ENCODE peak calls at places on chromosomes 3 and 15, in eight cellular contexts. One of them, this sample, is unnamed.

GRCh38 chr3:11379238-11379823 is 107.1 kb downstream of the ATG7 start:
- DNase-seq in keratinocyte: no peak
- DNase-seq in mesenchymal stem cell: peak
- DNase-seq in HepG2: peak
- DNase-seq in neuronal stem cell: peak
- DNase-seq in GM23248: peak
- DNase-seq in IMR-90: peak
- DNase-seq in H9: no peak
- DNase-seq in this sample: peak

GRCh38 chr15:53246996-53247395 is 456.9 kb upstream of the ONECUT1 start:
- DNase-seq in HepG2: no peak
- DNase-seq in GM23248: no peak
- DNase-seq in IMR-90: no peak
- DNase-seq in H9: no peak
- DNase-seq in neuronal stem cell: no peak
- DNase-seq in keratinocyte: no peak
- DNase-seq in mesenchymal stem cell: no peak
- DNase-seq in this sample: peak

GRCh38 chr3:129577925-129578742 is 28.3 kb downstream of the PLXND1 start:
- DNase-seq in HepG2: no peak
- DNase-seq in IMR-90: no peak
- DNase-seq in GM23248: no peak
- DNase-seq in keratinocyte: no peak
- DNase-seq in mesenchymal stem cell: no peak
- DNase-seq in neuronal stem cell: no peak
- DNase-seq in H9: no peak
- DNase-seq in this sample: no peak

GRCh38 chr3:85342915-85343314 is 384.1 kb downstream of the CADM2 start:
- DNase-seq in mesenchymal stem cell: no peak
- DNase-seq in IMR-90: no peak
- DNase-seq in GM23248: no peak
- DNase-seq in neuronal stem cell: peak
- DNase-seq in HepG2: peak
- DNase-seq in keratinocyte: no peak
- DNase-seq in H9: no peak
- DNase-seq in this sample: no peak

GRCh38 chr3:192188218-192188835 is 539.0 kb downstream of the FGF12 start:
- DNase-seq in H9: peak
- DNase-seq in HepG2: peak
- DNase-seq in mesenchymal stem cell: peak
- DNase-seq in IMR-90: peak
- DNase-seq in GM23248: peak
- DNase-seq in neuronal stem cell: peak
- DNase-seq in keratinocyte: no peak
- DNase-seq in this sample: peak

GRCh38 chr3:39052613-39053012 is 797 bp downstream of the WDR48 start:
- DNase-seq in neuronal stem cell: no peak
- DNase-seq in HepG2: no peak
- DNase-seq in H9: no peak
- DNase-seq in mesenchymal stem cell: no peak
- DNase-seq in GM23248: peak
- DNase-seq in keratinocyte: no peak
- DNase-seq in IMR-90: no peak
- DNase-seq in this sample: no peak

GRCh38 chr3:12180218-12180617 is 21.5 kb upstream of the TIMP4 start:
- DNase-seq in keratinocyte: no peak
- DNase-seq in mesenchymal stem cell: peak
- DNase-seq in IMR-90: peak
- DNase-seq in GM23248: peak
- DNase-seq in H9: no peak
- DNase-seq in HepG2: no peak
- DNase-seq in neuronal stem cell: no peak
- DNase-seq in this sample: peak

GRCh38 chr3:115550285-115550741 is 73.0 kb upstream of the GAP43 start:
- DNase-seq in neuronal stem cell: no peak
- DNase-seq in HepG2: peak
- DNase-seq in H9: no peak
- DNase-seq in GM23248: peak
- DNase-seq in keratinocyte: no peak
- DNase-seq in mesenchymal stem cell: peak
- DNase-seq in IMR-90: no peak
- DNase-seq in this sample: peak

GRCh38 chr3:123353227-123353851 is 95.6 kb downstream of the ADCY5 start:
- DNase-seq in GM23248: no peak
- DNase-seq in neuronal stem cell: no peak
- DNase-seq in H9: no peak
- DNase-seq in mesenchymal stem cell: no peak
- DNase-seq in IMR-90: no peak
- DNase-seq in HepG2: no peak
- DNase-seq in keratinocyte: no peak
- DNase-seq in this sample: no peak

GRCh38 chr3:157097198-157097597 is 62.7 kb downstream of the CCNL1 start:
- DNase-seq in keratinocyte: no peak
- DNase-seq in HepG2: no peak
- DNase-seq in mesenchymal stem cell: no peak
- DNase-seq in neuronal stem cell: no peak
- DNase-seq in H9: no peak
- DNase-seq in GM23248: no peak
- DNase-seq in IMR-90: no peak
- DNase-seq in this sample: no peak

GRCh38 chr15:35980719-35981118 is 434.8 kb upstream of the DPH6 start:
- DNase-seq in H9: no peak
- DNase-seq in keratinocyte: no peak
- DNase-seq in IMR-90: peak
- DNase-seq in GM23248: peak
- DNase-seq in HepG2: no peak
- DNase-seq in neuronal stem cell: no peak
- DNase-seq in mesenchymal stem cell: peak
- DNase-seq in this sample: peak

GRCh38 chr3:39186692-39187151 is 5.7 kb downstream of the XIRP1 start:
- DNase-seq in mesenchymal stem cell: no peak
- DNase-seq in HepG2: no peak
- DNase-seq in H9: no peak
- DNase-seq in neuronal stem cell: no peak
- DNase-seq in IMR-90: no peak
- DNase-seq in keratinocyte: no peak
- DNase-seq in GM23248: no peak
- DNase-seq in this sample: no peak

GRCh38 chr3:134362670-134363380 is 11.4 kb downstream of the AMOTL2 start:
- DNase-seq in HepG2: no peak
- DNase-seq in keratinocyte: no peak
- DNase-seq in H9: no peak
- DNase-seq in IMR-90: no peak
- DNase-seq in GM23248: peak
- DNase-seq in neuronal stem cell: no peak
- DNase-seq in mesenchymal stem cell: no peak
- DNase-seq in this sample: no peak

GRCh38 chr3:167289435-167289834 is 90.7 kb downstream of the ZBBX start:
- DNase-seq in IMR-90: no peak
- DNase-seq in HepG2: no peak
- DNase-seq in mesenchymal stem cell: no peak
- DNase-seq in H9: no peak
- DNase-seq in neuronal stem cell: no peak
- DNase-seq in keratinocyte: no peak
- DNase-seq in GM23248: no peak
- DNase-seq in this sample: no peak

GRCh38 chr3:134468519-134468918 is 17.3 kb downstream of the ANAPC13 start:
- DNase-seq in HepG2: no peak
- DNase-seq in mesenchymal stem cell: no peak
- DNase-seq in H9: no peak
- DNase-seq in GM23248: no peak
- DNase-seq in IMR-90: no peak
- DNase-seq in neuronal stem cell: no peak
- DNase-seq in keratinocyte: no peak
- DNase-seq in this sample: no peak

GRCh38 chr15:77037475-77038209 is 33.3 kb downstream of the TSPAN3 start:
- DNase-seq in H9: no peak
- DNase-seq in GM23248: no peak
- DNase-seq in keratinocyte: no peak
- DNase-seq in IMR-90: no peak
- DNase-seq in HepG2: no peak
- DNase-seq in mesenchymal stem cell: no peak
- DNase-seq in neuronal stem cell: no peak
- DNase-seq in this sample: no peak

GRCh38 chr3:13770390-13771169 is 109.3 kb downstream of the WNT7A start:
- DNase-seq in IMR-90: no peak
- DNase-seq in mesenchymal stem cell: no peak
- DNase-seq in keratinocyte: no peak
- DNase-seq in HepG2: no peak
- DNase-seq in GM23248: no peak
- DNase-seq in neuronal stem cell: no peak
- DNase-seq in H9: peak
- DNase-seq in this sample: no peak

GRCh38 chr3:43346990-43347749 is 60.8 kb downstream of the SNRK start:
- DNase-seq in GM23248: no peak
- DNase-seq in IMR-90: peak
- DNase-seq in mesenchymal stem cell: peak
- DNase-seq in HepG2: no peak
- DNase-seq in keratinocyte: no peak
- DNase-seq in neuronal stem cell: no peak
- DNase-seq in H9: no peak
- DNase-seq in this sample: peak

GRCh38 chr3:64238971-64239667 is 13.9 kb upstream of the PRICKLE2 start:
- DNase-seq in neuronal stem cell: peak
- DNase-seq in HepG2: peak
- DNase-seq in keratinocyte: peak
- DNase-seq in IMR-90: peak
- DNase-seq in H9: peak
- DNase-seq in mesenchymal stem cell: peak
- DNase-seq in GM23248: peak
- DNase-seq in this sample: peak

DNA sequence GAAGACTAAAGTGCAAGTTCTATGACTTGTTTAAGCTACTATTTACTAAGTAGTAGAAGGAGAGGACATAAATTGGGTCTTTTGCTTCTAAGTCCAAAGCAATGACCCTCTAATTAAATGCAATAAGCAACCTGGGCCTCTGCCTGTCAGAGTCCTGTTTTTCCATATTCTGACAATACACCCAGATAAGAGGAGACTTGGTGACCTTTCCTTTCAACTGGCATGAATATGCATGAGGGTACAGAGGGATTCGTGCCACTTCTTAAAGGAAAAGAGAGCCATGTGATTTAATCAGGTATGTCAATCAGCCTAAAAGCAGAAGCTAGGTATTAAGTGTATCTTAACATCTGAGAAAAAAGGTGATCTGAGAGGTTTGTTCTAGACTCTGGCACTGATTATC is 50.7 kb upstream of the FGF7 start:
- DNase-seq in GM23248: no peak
- DNase-seq in HepG2: no peak
- DNase-seq in neuronal stem cell: no peak
- DNase-seq in keratinocyte: no peak
- DNase-seq in IMR-90: no peak
- DNase-seq in H9: no peak
- DNase-seq in mesenchymal stem cell: no peak
- DNase-seq in this sample: no peak
- H3K4me2 ChIP-seq in GM23248: no peak
- H3K4me2 ChIP-seq in HepG2: no peak
- H3K4me2 ChIP-seq in neuronal stem cell: no peak
- H3K4me2 ChIP-seq in keratinocyte: no peak
- H3K4me2 ChIP-seq in IMR-90: no peak
- H3K4me2 ChIP-seq in H9: no peak
- H3K4me2 ChIP-seq in mesenchymal stem cell: no peak
- H3K4me2 ChIP-seq in this sample: no peak

GRCh38 chr15:47505712-47506542 is 211.4 kb upstream of the SEMA6D start:
- DNase-seq in H9: no peak
- DNase-seq in mesenchymal stem cell: no peak
- DNase-seq in neuronal stem cell: no peak
- DNase-seq in GM23248: peak
- DNase-seq in IMR-90: peak
- DNase-seq in keratinocyte: no peak
- DNase-seq in HepG2: no peak
- DNase-seq in this sample: no peak
- H3K9ac ChIP-seq in H9: no peak
- H3K9ac ChIP-seq in mesenchymal stem cell: no peak
- H3K9ac ChIP-seq in neuronal stem cell: no peak
- H3K9ac ChIP-seq in GM23248: no peak
- H3K9ac ChIP-seq in IMR-90: no peak
- H3K9ac ChIP-seq in keratinocyte: no peak
- H3K9ac ChIP-seq in HepG2: no peak
- H3K9ac ChIP-seq in this sample: no peak

GRCh38 chr3:119557874-119558264 is 1.5 kb downstream of the CD80 start:
- DNase-seq in neuronal stem cell: no peak
- DNase-seq in GM23248: no peak
- DNase-seq in IMR-90: no peak
- DNase-seq in H9: no peak
- DNase-seq in keratinocyte: no peak
- DNase-seq in HepG2: no peak
- DNase-seq in mesenchymal stem cell: no peak
- DNase-seq in this sample: no peak

GRCh38 chr3:119555309-119555735 is 4.1 kb downstream of the CD80 start:
- DNase-seq in neuronal stem cell: no peak
- DNase-seq in H9: no peak
- DNase-seq in IMR-90: no peak
- DNase-seq in mesenchymal stem cell: no peak
- DNase-seq in keratinocyte: no peak
- DNase-seq in GM23248: no peak
- DNase-seq in HepG2: no peak
- DNase-seq in this sample: no peak

GRCh38 chr3:119557192-119557873 is 2.1 kb downstream of the CD80 start:
- DNase-seq in H9: no peak
- DNase-seq in GM23248: no peak
- DNase-seq in mesenchymal stem cell: no peak
- DNase-seq in keratinocyte: no peak
- DNase-seq in neuronal stem cell: no peak
- DNase-seq in IMR-90: no peak
- DNase-seq in HepG2: no peak
- DNase-seq in this sample: no peak

GRCh38 chr3:119558528-119559339 is 680 bp downstream of the CD80 start:
- DNase-seq in H9: no peak
- DNase-seq in GM23248: no peak
- DNase-seq in IMR-90: no peak
- DNase-seq in mesenchymal stem cell: no peak
- DNase-seq in keratinocyte: no peak
- DNase-seq in neuronal stem cell: no peak
- DNase-seq in HepG2: no peak
- DNase-seq in this sample: no peak

GRCh38 chr3:119555929-119556328 is 3.5 kb downstream of the CD80 start:
- DNase-seq in mesenchymal stem cell: no peak
- DNase-seq in HepG2: no peak
- DNase-seq in neuronal stem cell: no peak
- DNase-seq in H9: no peak
- DNase-seq in keratinocyte: no peak
- DNase-seq in IMR-90: no peak
- DNase-seq in GM23248: no peak
- DNase-seq in this sample: no peak
- H3K4me2 ChIP-seq in mesenchymal stem cell: no peak
- H3K4me2 ChIP-seq in HepG2: no peak
- H3K4me2 ChIP-seq in neuronal stem cell: no peak
- H3K4me2 ChIP-seq in H9: no peak
- H3K4me2 ChIP-seq in keratinocyte: no peak
- H3K4me2 ChIP-seq in IMR-90: no peak
- H3K4me2 ChIP-seq in GM23248: no peak
- H3K4me2 ChIP-seq in this sample: no peak

DNA sequence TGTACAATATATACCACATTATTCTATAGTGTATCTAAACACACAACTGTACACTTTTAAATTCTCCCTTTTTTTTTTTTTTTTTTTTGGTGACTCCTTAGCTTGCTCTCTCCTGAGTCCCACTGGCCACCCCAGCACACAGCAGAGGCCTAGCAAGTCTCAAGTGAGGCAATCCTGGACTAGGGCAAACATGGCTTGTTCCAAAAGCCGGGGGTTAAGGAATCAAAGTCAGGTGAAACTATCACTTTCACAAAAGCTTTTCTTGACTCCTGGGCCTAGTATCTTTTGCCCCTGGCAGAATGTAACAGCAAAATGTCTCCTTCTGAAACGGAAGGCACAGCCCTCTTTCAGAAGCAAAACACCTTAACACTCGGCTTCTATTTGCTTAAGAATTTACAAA is 5.8 kb downstream of the EOMES start:
- DNase-seq in HepG2: no peak
- DNase-seq in neuronal stem cell: no peak
- DNase-seq in keratinocyte: no peak
- DNase-seq in H9: no peak
- DNase-seq in GM23248: no peak
- DNase-seq in mesenchymal stem cell: no peak
- DNase-seq in IMR-90: no peak
- DNase-seq in this sample: no peak
- H3K9ac ChIP-seq in HepG2: no peak
- H3K9ac ChIP-seq in neuronal stem cell: no peak
- H3K9ac ChIP-seq in keratinocyte: no peak
- H3K9ac ChIP-seq in H9: no peak
- H3K9ac ChIP-seq in GM23248: no peak
- H3K9ac ChIP-seq in mesenchymal stem cell: no peak
- H3K9ac ChIP-seq in IMR-90: no peak
- H3K9ac ChIP-seq in this sample: no peak